ENCODE peak calls at places on chromosome 16, in seven cellular contexts. T is stimulated activated naive CD4-positive, alpha-beta T cell treated with Interleukin-2 at 50 U/mL for 16 hours; D is IMR-90; Q is NCI-H1930; B is ACHN; U is hypothalamus; A is aorta. L is an unnamed sample.

GRCh38 chr16:54203851-54204505 is 82.6 kb downstream of the IRX3 start:
- DNase-seq in D (no peak), U (no peak), Q (no peak), B (no peak), A (no peak), T (no peak), L (no peak)

GRCh38 chr16:4614571-4615388 is at the start of gene UBALD1:
- DNase-seq in B (peak), A (peak), T (peak), U (peak), Q (peak), D (peak), L (peak)

GRCh38 chr16:24815052-24815451 is 30.7 kb upstream of the SLC5A11 start:
- DNase-seq in Q (no peak), A (no peak), T (no peak), U (no peak), B (no peak), D (no peak), L (no peak)

GRCh38 chr16:12417830-12418229 is 385.9 kb downstream of the CPPED1 start:
- DNase-seq in B (no peak), A (no peak), Q (no peak), U (no peak), T (no peak), D (no peak), L (no peak)

GRCh38 chr16:58425245-58425644 is 33.0 kb downstream of the GINS3 start:
- DNase-seq in B (no peak), D (no peak), A (no peak), T (no peak), U (no peak), Q (no peak), L (no peak)

GRCh38 chr16:89749637-89750036 is 28.3 kb downstream of the ZNF276 start:
- DNase-seq in T (no peak), D (no peak), Q (no peak), B (peak), A (no peak), U (no peak), L (no peak)

GRCh38 chr16:1960665-1961630 is 1.6 kb downstream of the NDUFB10 start:
- DNase-seq in D (peak), U (no peak), T (peak), Q (peak), B (peak), A (no peak), L (no peak)

GRCh38 chr16:56301391-56301850 is 110.1 kb downstream of the GNAO1 start:
- DNase-seq in Q (no peak), U (no peak), T (no peak), A (no peak), B (peak), D (peak), L (peak)

GRCh38 chr16:84765606-84766580 is 53.9 kb upstream of the CRISPLD2 start:
- DNase-seq in B (no peak), U (no peak), A (no peak), D (no peak), T (no peak), Q (no peak), L (no peak)

GRCh38 chr16:14600164-14600563 is 29.9 kb downstream of the PARN start:
- DNase-seq in Q (no peak), U (no peak), B (peak), T (no peak), A (no peak), D (peak), L (no peak)

GRCh38 chr16:47787695-47788094 is 326.6 kb downstream of the PHKB start:
- DNase-seq in U (no peak), Q (no peak), T (no peak), D (peak), A (no peak), B (peak), L (no peak)

GRCh38 chr16:15523092-15523541 is 88.7 kb downstream of the BMERB1 start:
- DNase-seq in Q (no peak), U (peak), B (no peak), D (no peak), A (no peak), T (no peak), L (peak)

GRCh38 chr16:56944954-56945839 is 13.3 kb downstream of the HERPUD1 start:
- DNase-seq in B (no peak), A (peak), U (no peak), D (peak), T (no peak), Q (no peak), L (no peak)

GRCh38 chr16:75204410-75204758 is 2.6 kb downstream of the CTRB2 start:
- DNase-seq in U (no peak), Q (no peak), A (peak), D (no peak), B (no peak), T (no peak), L (no peak)

GRCh38 chr16:48558269-48558915 is 51.6 kb downstream of the N4BP1 start:
- DNase-seq in D (peak), B (no peak), U (no peak), Q (no peak), A (no peak), T (peak), L (peak)

GRCh38 chr16:84234656-84235285 is 5.0 kb downstream of the KCNG4 start:
- DNase-seq in Q (no peak), B (no peak), T (no peak), D (no peak), U (no peak), A (no peak), L (no peak)

GRCh38 chr16:88619859-88620655 is 18.3 kb upstream of the IL17C start:
- DNase-seq in A (no peak), B (no peak), T (peak), D (peak), U (no peak), Q (no peak), L (no peak)

GRCh38 chr16:54673353-54673752 is 257.3 kb upstream of the IRX5 start:
- DNase-seq in D (no peak), B (no peak), A (no peak), U (no peak), T (no peak), Q (no peak), L (no peak)

GRCh38 chr16:74717367-74717766 is 16.7 kb upstream of the MLKL start:
- DNase-seq in U (no peak), D (no peak), T (no peak), A (no peak), Q (no peak), B (no peak), L (no peak)

GRCh38 chr16:23171234-23171948 is 11.2 kb upstream of the SCNN1G start:
- DNase-seq in D (peak), T (no peak), A (no peak), U (no peak), B (no peak), Q (no peak), L (no peak)

GRCh38 chr16:73232555-73233422 is 184.9 kb upstream of the ZFHX3 start:
- DNase-seq in Q (no peak), T (no peak), U (peak), A (no peak), D (peak), B (peak), L (peak)

GRCh38 chr16:75053791-75054555 is 55.1 kb downstream of the ZNRF1 start:
- DNase-seq in A (peak), D (no peak), U (peak), B (no peak), Q (no peak), T (no peak), L (peak)